ENCODE peak calls at places on chromosomes 6 and 20, in nine cellular contexts. W is HL-60, U is GM23338, G is A549, S is K562, M is HepG2, D is HCT116, Z is SK-N-SH, R is GM12878. X is an unnamed sample.

GRCh38 chr6:161476711-161477110 is 202.8 kb upstream of the AGPAT4 start:
- DNase-seq in D (no peak), M (no peak), S (no peak), R (no peak), Z (no peak), G (no peak), W (no peak), U (no peak), X (no peak)

GRCh38 chr20:57437672-57438330 is 46.6 kb downstream of the RBM38 start:
- DNase-seq in U (no peak), W (no peak), G (no peak), R (no peak), S (no peak), D (no peak), Z (no peak), M (no peak), X (no peak)

GRCh38 chr20:45782890-45783289 is 8.8 kb downstream of the WFDC3 start:
- DNase-seq in D (peak), R (no peak), W (no peak), S (no peak), Z (no peak), M (no peak), G (no peak), U (no peak), X (no peak)

GRCh38 chr6:137102851-137103492 is 58.2 kb upstream of the IL20RA start:
- DNase-seq in S (no peak), Z (no peak), G (no peak), R (peak), M (no peak), W (no peak), U (no peak), D (no peak), X (no peak)

GRCh38 chr6:11536795-11537194 is 754 bp upstream of the TMEM170B start:
- DNase-seq in G (no peak), U (peak), M (no peak), S (peak), D (no peak), W (no peak), Z (peak), R (no peak), X (no peak)

GRCh38 chr6:69917834-69918233 is 51.5 kb downstream of the COL19A1 start:
- DNase-seq in D (peak), S (no peak), Z (no peak), G (peak), U (peak), R (peak), M (no peak), W (peak), X (no peak)

GRCh38 chr6:136696783-136697364 is 95.4 kb downstream of the MAP3K5 start:
- DNase-seq in G (no peak), U (no peak), D (no peak), M (no peak), Z (no peak), S (no peak), W (no peak), R (no peak), X (no peak)

GRCh38 chr6:90028080-90028778 is 134.0 kb downstream of the GJA10 start:
- DNase-seq in G (no peak), R (no peak), U (no peak), D (no peak), W (no peak), Z (peak), M (no peak), S (no peak), X (no peak)

GRCh38 chr6:4687989-4688947 is 87.9 kb upstream of the CDYL start:
- DNase-seq in W (peak), G (peak), S (peak), R (no peak), Z (no peak), M (no peak), D (peak), U (no peak), X (peak)

GRCh38 chr6:127289934-127290333 is 23.3 kb downstream of the RNF146 start:
- DNase-seq in G (no peak), W (no peak), Z (no peak), D (no peak), S (no peak), R (no peak), U (no peak), M (no peak), X (no peak)

GRCh38 chr20:24746351-24746685 is 202.8 kb upstream of the CST7 start:
- DNase-seq in G (peak), Z (no peak), D (peak), U (no peak), R (no peak), W (no peak), M (no peak), S (no peak), X (no peak)

GRCh38 chr6:143867236-143867635 is 3.0 kb downstream of the ZC2HC1B start:
- DNase-seq in U (no peak), R (no peak), Z (no peak), S (no peak), W (no peak), M (no peak), G (no peak), D (no peak), X (no peak)

GRCh38 chr6:11317885-11318771 is 85.7 kb upstream of the NEDD9 start:
- DNase-seq in W (peak), G (peak), Z (no peak), R (no peak), U (peak), S (no peak), M (peak), D (peak), X (peak)

GRCh38 chr6:11433860-11434259 is 103.7 kb upstream of the TMEM170B start:
- DNase-seq in Z (no peak), U (no peak), G (no peak), M (peak), W (no peak), S (no peak), D (no peak), R (no peak), X (no peak)

GRCh38 chr6:24766685-24767462 is 7.9 kb upstream of the GMNN start:
- DNase-seq in G (peak), U (no peak), S (no peak), W (no peak), M (no peak), R (no peak), D (no peak), Z (peak), X (no peak)

GRCh38 chr6:43193929-43194328 is 11.9 kb downstream of the CUL9 start:
- DNase-seq in D (no peak), R (no peak), W (no peak), Z (peak), G (no peak), S (no peak), U (no peak), M (no peak), X (no peak)

GRCh38 chr20:14745830-14746229 is 408.4 kb upstream of the FLRT3 start:
- DNase-seq in Z (no peak), R (no peak), M (no peak), S (no peak), W (no peak), G (no peak), D (no peak), U (no peak), X (no peak)

GRCh38 chr6:168384045-168385038 is 56.6 kb upstream of the SMOC2 start:
- DNase-seq in Z (no peak), M (no peak), R (no peak), G (no peak), S (no peak), D (no peak), W (no peak), U (no peak), X (no peak)

GRCh38 chr6:18309046-18309445 is 44.7 kb upstream of the DEK start:
- DNase-seq in S (no peak), W (no peak), U (no peak), Z (no peak), M (no peak), D (no peak), R (no peak), G (no peak), X (no peak)

GRCh38 chr20:59314872-59315500 is 14.6 kb downstream of the EDN3 start:
- DNase-seq in Z (no peak), W (no peak), D (no peak), U (no peak), G (no peak), R (no peak), M (no peak), S (no peak), X (no peak)

GRCh38 chr6:19812512-19813119 is 24.6 kb upstream of the ID4 start:
- DNase-seq in S (peak), W (peak), R (no peak), M (peak), D (peak), G (peak), U (peak), Z (peak), X (no peak)

GRCh38 chr20:15475483-15475882 is 1097.8 kb downstream of the KIF16B start:
- DNase-seq in D (no peak), R (peak), U (no peak), Z (peak), G (no peak), W (no peak), M (no peak), S (no peak), X (no peak)

GRCh38 chr6:88380618-88381288 is 214.6 kb upstream of the CNR1 start:
- DNase-seq in Z (no peak), W (no peak), D (no peak), G (peak), R (no peak), S (no peak), M (no peak), U (no peak), X (no peak)
- TF ChIP-seq REST in Z (no peak), W (no peak), D (no peak), G (no peak), R (no peak), S (no peak), M (no peak), U (no peak), X (no peak)

GRCh38 chr6:153092082-153093013 is 38.7 kb downstream of the RGS17 start:
- DNase-seq in D (peak), Z (no peak), S (no peak), R (peak), U (no peak), M (no peak), W (no peak), G (peak), X (no peak)
- TF ChIP-seq REST in D (no peak), Z (no peak), S (no peak), R (no peak), U (no peak), M (no peak), W (no peak), G (no peak), X (no peak)

DNA sequence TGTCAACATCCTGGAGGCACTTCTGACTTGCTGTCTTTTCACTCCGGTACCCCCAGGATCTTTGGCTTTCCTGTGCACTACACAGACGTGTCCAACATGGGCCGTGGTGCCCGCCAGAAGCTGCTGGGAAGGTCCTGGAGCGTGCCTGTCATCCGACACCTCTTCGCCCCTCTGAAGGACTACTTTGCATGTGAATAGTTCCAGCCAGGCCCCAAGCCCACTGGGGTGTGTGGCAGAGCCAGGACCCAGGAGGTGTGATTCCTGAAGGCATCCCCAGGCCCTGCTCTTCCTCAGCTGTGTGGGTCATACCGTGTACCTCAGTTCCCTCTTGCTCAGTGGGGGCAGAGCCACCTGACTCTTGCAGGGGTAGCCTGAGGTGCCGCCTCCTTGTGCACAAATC is 12.0 kb upstream of the MAPRE1 start:
- DNase-seq in Z (no peak), G (no peak), R (no peak), W (no peak), S (no peak), D (no peak), U (peak), M (no peak), X (no peak)
- TF ChIP-seq REST in Z (no peak), G (no peak), R (no peak), W (no peak), S (no peak), D (no peak), U (no peak), M (no peak), X (no peak)

DNA sequence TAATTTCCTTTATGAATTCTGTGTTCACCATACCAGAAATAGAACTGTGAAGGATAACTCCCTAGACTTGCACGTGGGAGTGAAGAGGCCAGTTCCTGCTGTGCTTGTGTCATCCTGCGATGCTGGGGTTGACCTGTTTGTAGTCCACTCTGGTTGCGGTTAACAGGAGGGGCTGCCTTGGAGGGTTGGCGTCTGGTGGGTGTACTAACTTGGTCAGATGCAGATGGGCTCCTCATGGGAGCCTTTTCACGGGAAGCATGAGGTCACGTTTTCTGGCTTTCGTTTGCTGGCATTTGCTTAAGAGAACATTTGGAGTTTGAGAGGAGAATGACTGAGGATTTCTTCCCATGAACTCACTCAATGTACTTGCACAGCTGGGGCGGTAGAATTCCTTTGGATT is 41.2 kb downstream of the IGF2R start:
- DNase-seq in Z (no peak), D (no peak), R (no peak), W (no peak), U (no peak), M (no peak), S (no peak), G (no peak), X (no peak)
- TF ChIP-seq REST in Z (no peak), D (no peak), R (no peak), W (no peak), U (no peak), M (no peak), S (no peak), G (no peak), X (no peak)

X was measured in Panc1.